ENCODE peak calls at places on chromosomes 16 and 17, in four cellular contexts. Q is mammary epithelial cell, C is left lung, N is tibial artery. G is an unnamed sample.

GRCh38 chr17:16428098-16428882 is 12.9 kb downstream of the TRPV2 start:
- DNase-seq in C (peak), N (no peak), Q (no peak), G (no peak)

GRCh38 chr17:79461041-79461440 is 149.8 kb downstream of the RBFOX3 start:
- DNase-seq in Q (peak), N (no peak), C (no peak), G (no peak)

GRCh38 chr16:31703526-31704128 is 170.0 kb upstream of the ZNF267 start:
- DNase-seq in N (no peak), C (no peak), Q (no peak), G (no peak)

GRCh38 chr16:48537909-48538745 is 71.9 kb downstream of the N4BP1 start:
- DNase-seq in C (peak), Q (no peak), N (peak), G (no peak)

GRCh38 chr16:73000020-73000906 is 47.7 kb downstream of the ZFHX3 start:
- DNase-seq in Q (peak), C (peak), N (peak), G (no peak)

GRCh38 chr17:1087381-1088241 is 90.7 kb downstream of the TIMM22 start:
- DNase-seq in N (peak), C (peak), Q (peak), G (peak)

GRCh38 chr16:24701521-24701951 is 27.9 kb upstream of the TNRC6A start:
- DNase-seq in Q (no peak), C (no peak), N (peak), G (no peak)

GRCh38 chr17:2415081-2415480 is 14.2 kb upstream of the MNT start:
- DNase-seq in C (no peak), Q (no peak), N (peak), G (no peak)

GRCh38 chr16:85715169-85716015 is 26.6 kb upstream of the GINS2 start:
- DNase-seq in C (no peak), N (no peak), Q (peak), G (no peak)

GRCh38 chr16:87765473-87765775 is 362 bp downstream of the KLHDC4 start:
- DNase-seq in Q (no peak), C (peak), N (no peak), G (no peak)

GRCh38 chr16:31354394-31355291 is at the start of gene ITGAX:
- DNase-seq in C (peak), Q (peak), N (no peak), G (peak)

GRCh38 chr17:1005361-1005946 is 8.5 kb downstream of the TIMM22 start:
- DNase-seq in N (peak), C (no peak), Q (no peak), G (peak)

GRCh38 chr17:47317119-47317518 is 6.6 kb upstream of the EFCAB13 start:
- DNase-seq in N (peak), C (no peak), Q (no peak), G (no peak)

GRCh38 chr17:79263191-79263590 is 188.6 kb downstream of the ENGASE start:
- DNase-seq in Q (no peak), N (no peak), C (no peak), G (no peak)

GRCh38 chr16:72894291-72895151 is 153.4 kb downstream of the ZFHX3 start:
- DNase-seq in Q (no peak), N (peak), C (no peak), G (no peak)

GRCh38 chr17:19020016-19020415 is 15.5 kb upstream of the FAM83G start:
- DNase-seq in Q (no peak), C (no peak), N (no peak), G (no peak)

GRCh38 chr17:66272699-66273390 is 29.6 kb upstream of the PRKCA start:
- DNase-seq in C (no peak), Q (peak), N (no peak), G (no peak)

GRCh38 chr17:15273141-15273793 is 8.1 kb upstream of the PMP22 start:
- DNase-seq in N (no peak), Q (no peak), C (no peak), G (peak)

GRCh38 chr17:55687037-55687436 is 35.6 kb downstream of the TMEM100 start:
- DNase-seq in Q (no peak), C (no peak), N (no peak), G (no peak)

GRCh38 chr16:16857603-16858283 is 478.8 kb downstream of the NPIPA7 start:
- DNase-seq in C (no peak), N (no peak), Q (no peak), G (no peak)

GRCh38 chr17:34349748-34350147 is 6.5 kb upstream of the CCL13 start:
- DNase-seq in N (no peak), Q (no peak), C (no peak), G (no peak)

GRCh38 chr16:72221216-72221995 is 49.5 kb upstream of the PMFBP1 start:
- DNase-seq in C (no peak), Q (no peak), N (no peak), G (no peak)

GRCh38 chr17:38559025-38559879 is 46.5 kb downstream of the SRCIN1 start:
- DNase-seq in C (peak), N (peak), Q (peak), G (peak)

GRCh38 chr16:27242398-27242797 is 26.2 kb downstream of the NSMCE1 start:
- DNase-seq in C (peak), Q (no peak), N (peak), G (peak)

GRCh38 chr17:80101946-80102706 is 745 bp downstream of the GAA start:
- DNase-seq in N (no peak), Q (peak), C (peak), G (no peak)

GRCh38 chr16:20268409-20268808 is 58.9 kb downstream of the GP2 start:
- DNase-seq in N (no peak), C (no peak), Q (no peak), G (no peak)

GRCh38 chr16:3718628-3719027 is 1.3 kb upstream of the TRAP1 start:
- DNase-seq in N (no peak), Q (no peak), C (no peak), G (no peak)

GRCh38 chr17:57080708-57081107 is 4.3 kb upstream of the AKAP1 start:
- DNase-seq in N (no peak), C (no peak), Q (peak), G (no peak)

GRCh38 chr17:72407336-72408121 is 286.7 kb downstream of the SOX9 start:
- DNase-seq in C (peak), N (peak), Q (peak), G (peak)

GRCh38 chr17:82930924-82931695 is 91.3 kb upstream of the ZNF750 start:
- DNase-seq in N (peak), Q (no peak), C (no peak), G (peak)

GRCh38 chr17:61250335-61250890 is 149.2 kb upstream of the TBX2 start:
- DNase-seq in Q (no peak), N (no peak), C (no peak), G (no peak)

GRCh38 chr17:8159459-8160223 is 3.1 kb downstream of the VAMP2 start:
- DNase-seq in N (no peak), C (no peak), Q (no peak), G (peak)
- H3K27ac ChIP-seq in N (peak), C (no peak), Q (no peak), G (peak)

DNA sequence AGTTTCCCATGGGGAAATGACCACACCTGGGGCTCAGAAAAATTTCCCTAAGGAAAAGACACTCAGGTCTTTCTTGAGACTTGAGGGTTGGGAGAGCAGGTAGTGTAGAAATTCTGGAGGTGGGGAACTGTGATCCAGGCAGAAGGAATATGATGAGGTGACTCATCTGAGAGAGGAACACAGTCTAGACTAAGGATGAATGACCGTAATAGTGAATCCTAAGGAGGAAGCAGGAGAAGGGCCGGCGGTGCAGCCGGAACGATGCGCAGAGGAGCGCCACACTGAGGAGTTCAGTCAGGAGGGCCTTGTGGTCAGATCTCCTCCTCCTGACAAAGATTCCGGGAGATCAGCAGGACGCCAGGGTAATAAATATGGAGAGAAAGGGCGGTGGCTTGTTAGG is 135.7 kb downstream of the PARN start:
- DNase-seq in N (no peak), C (no peak), Q (no peak), G (no peak)
- H3K27ac ChIP-seq in N (no peak), C (no peak), Q (no peak), G (no peak)

DNA sequence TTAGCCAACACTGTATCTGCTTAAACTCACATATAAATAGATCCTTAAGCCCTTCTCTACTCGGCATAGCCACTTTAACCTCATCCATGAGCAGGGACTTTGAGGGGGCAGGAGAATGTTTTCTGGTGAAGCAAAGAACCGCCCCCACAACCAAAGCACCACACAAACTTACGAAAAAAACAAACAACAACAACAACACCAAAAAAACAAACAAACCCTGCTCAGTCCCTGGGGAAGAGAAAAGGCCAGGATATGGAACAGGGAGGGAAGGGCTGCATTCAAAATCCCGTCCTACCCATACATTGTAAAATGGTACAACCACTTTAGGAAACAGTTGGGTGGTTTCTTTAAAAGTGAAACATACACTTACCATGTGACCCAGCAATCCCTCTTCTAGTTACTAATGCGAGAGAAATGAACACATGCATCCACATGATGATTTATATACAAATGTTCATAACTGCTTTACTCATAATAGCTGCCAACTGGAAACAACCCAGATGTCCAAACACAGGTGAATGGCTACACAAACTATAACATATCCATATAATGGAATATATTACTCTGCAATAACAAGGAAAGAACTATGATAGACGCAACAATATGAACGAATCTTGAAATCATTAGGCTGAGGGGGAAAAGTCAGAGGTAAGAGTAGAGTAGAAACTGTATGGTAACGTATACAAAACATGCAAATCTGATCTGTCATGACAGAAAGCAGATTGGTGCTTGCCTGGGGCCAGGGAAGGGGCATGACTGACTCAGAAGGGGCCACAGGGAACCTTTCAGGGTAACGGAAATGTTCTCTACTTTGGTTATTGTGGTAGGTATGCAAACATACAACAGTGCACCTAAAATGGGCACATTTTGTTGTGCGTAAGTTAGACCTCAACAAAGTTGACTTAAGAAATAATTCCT is 37.7 kb upstream of the TOB1 start:
- DNase-seq in N (no peak), Q (peak), C (no peak), G (no peak)
- H3K27ac ChIP-seq in N (peak), Q (peak), C (peak), G (peak)

DNA sequence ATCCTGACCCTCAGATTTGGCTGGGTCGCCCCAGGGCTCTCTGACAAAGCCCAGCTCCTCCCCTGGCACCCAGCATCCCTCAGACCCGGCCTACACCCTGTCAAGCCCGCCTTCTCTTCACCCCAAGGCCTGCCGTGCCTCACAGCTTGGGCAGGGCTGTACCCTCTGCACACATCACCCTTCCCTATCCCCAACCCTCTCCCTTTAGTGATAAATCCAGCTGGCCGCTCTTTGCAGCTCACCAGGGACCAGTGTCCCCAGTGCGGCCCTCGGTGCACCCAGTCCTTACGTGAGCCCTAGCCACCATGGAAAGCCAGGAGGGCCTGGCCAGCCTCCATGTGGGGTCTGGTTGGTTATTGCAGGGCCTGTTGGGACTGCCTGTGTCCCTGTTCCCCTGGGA is 74.5 kb downstream of the RAI1 start:
- DNase-seq in N (no peak), C (no peak), Q (no peak), G (no peak)
- H3K27ac ChIP-seq in N (no peak), C (no peak), Q (no peak), G (no peak)

G was measured in ascending aorta.